ENCODE peak calls at places on chromosomes 1 and 21, in eight cellular contexts. T is NCI-H1105 treated with DMSO at 0.1 percent for 48 hours; F is tibial nerve; G is psoas muscle; D is stimulated activated CD4-positive, alpha-beta T cell treated with anti-CD3 and anti-CD28 coated beads, Interleukin-2, amount 100 ng/mL, for 24 hours; C is skeletal muscle cell; N is CD8-positive, alpha-beta memory T cell; K is stimulated activated naive CD8-positive, alpha-beta T cell treated with anti-CD3 and anti-CD28 coated beads, Interleukin-15, amount 100 ng/mL, for 72 hours. J is an unnamed sample.

GRCh38 chr1:229887043-229887822 is 179.8 kb upstream of the GALNT2 start:
- DNase-seq in T (no peak), D (no peak), N (no peak), K (no peak), G (no peak), C (no peak), F (peak), J (no peak)

GRCh38 chr1:21338568-21339401 is 48.5 kb upstream of the ECE1 start:
- DNase-seq in D (no peak), F (peak), T (peak), N (no peak), C (no peak), G (peak), K (no peak), J (no peak)

GRCh38 chr1:8880068-8880676 is 1.7 kb upstream of the ENO1 start:
- DNase-seq in T (no peak), D (no peak), F (peak), N (no peak), G (no peak), C (peak), K (peak), J (no peak)

GRCh38 chr1:58779837-58780585 is 3.8 kb downstream of the JUN start:
- DNase-seq in C (no peak), N (peak), F (peak), K (no peak), D (no peak), T (peak), G (no peak), J (no peak)

GRCh38 chr21:45300786-45301520 is 13.3 kb upstream of the POFUT2 start:
- DNase-seq in D (no peak), T (no peak), F (no peak), C (no peak), N (no peak), K (no peak), G (peak), J (no peak)

GRCh38 chr1:195481293-195481692 is 1126.9 kb downstream of the KCNT2 start:
- DNase-seq in T (no peak), G (no peak), C (no peak), D (no peak), F (no peak), N (no peak), K (no peak), J (no peak)

GRCh38 chr1:31784356-31785019 is 20.3 kb upstream of the ADGRB2 start:
- DNase-seq in N (peak), K (no peak), T (no peak), C (no peak), F (no peak), D (no peak), G (peak), J (no peak)

GRCh38 chr1:90434460-90434859 is 282.6 kb downstream of the BARHL2 start:
- DNase-seq in F (no peak), D (no peak), C (no peak), N (no peak), K (no peak), G (no peak), T (no peak), J (no peak)